ENCODE peak calls at places on chromosomes 7 and 10, in seven cellular contexts. Q is fibroblast of the aortic adventitia, B is suprapubic skin, S is nephron progenitor cell, C is GM13977, J is tibial artery, T is thyroid gland. M is an unnamed sample.

GRCh38 chr10:43220971-43221418 is 45.9 kb downstream of the RASGEF1A start:
- DNase-seq in Q (no peak), B (peak), S (no peak), C (no peak), J (peak), T (no peak), M (no peak)

GRCh38 chr10:112637901-112638300 is 190.9 kb downstream of the VTI1A start:
- DNase-seq in Q (no peak), B (no peak), S (no peak), C (no peak), J (no peak), T (peak), M (no peak)

GRCh38 chr10:84966708-84967441 is 638.5 kb downstream of the CCSER2 start:
- DNase-seq in Q (no peak), B (no peak), S (no peak), C (no peak), J (no peak), T (no peak), M (no peak)

GRCh38 chr7:46321556-46322205 is 400.6 kb upstream of the IGFBP3 start:
- DNase-seq in Q (peak), B (no peak), S (no peak), C (no peak), J (no peak), T (no peak), M (no peak)

GRCh38 chr7:87220026-87220733 is 648 bp upstream of the TMEM243 start:
- DNase-seq in Q (peak), B (peak), S (peak), C (peak), J (peak), T (peak), M (peak)

GRCh38 chr10:112221545-112221944 is 38.0 kb upstream of the GPAM start:
- DNase-seq in Q (peak), B (no peak), S (no peak), C (no peak), J (no peak), T (no peak), M (no peak)

GRCh38 chr10:113142601-113143000 is 192.6 kb downstream of the TCF7L2 start:
- DNase-seq in Q (no peak), B (no peak), S (no peak), C (no peak), J (no peak), T (no peak), M (no peak)

GRCh38 chr7:83936056-83936703 is 258.4 kb downstream of the SEMA3A start:
- DNase-seq in Q (peak), B (peak), S (peak), C (peak), J (peak), T (peak), M (no peak)

GRCh38 chr7:121960678-121961461 is 87.9 kb downstream of the PTPRZ1 start:
- DNase-seq in Q (peak), B (no peak), S (no peak), C (no peak), J (no peak), T (no peak), M (no peak)

GRCh38 chr7:90756366-90756765 is 160.2 kb downstream of the CDK14 start:
- DNase-seq in Q (no peak), B (no peak), S (no peak), C (no peak), J (no peak), T (no peak), M (no peak)

GRCh38 chr7:127587663-127588018 is 570 bp upstream of the ARF5 start:
- DNase-seq in Q (no peak), B (peak), S (peak), C (no peak), J (no peak), T (peak), M (no peak)

GRCh38 chr7:119329715-119330114 is 943.3 kb upstream of the KCND2 start:
- DNase-seq in Q (no peak), B (no peak), S (no peak), C (no peak), J (no peak), T (no peak), M (no peak)

GRCh38 chr10:94042001-94042813 is 48.5 kb downstream of the PLCE1 start:
- DNase-seq in Q (peak), B (no peak), S (no peak), C (no peak), J (no peak), T (no peak), M (no peak)

GRCh38 chr7:39700165-39700564 is 76.8 kb downstream of the RALA start:
- DNase-seq in Q (no peak), B (no peak), S (no peak), C (no peak), J (no peak), T (no peak), M (no peak)

GRCh38 chr7:18320971-18321567 is 174.5 kb upstream of the HDAC9 start:
- DNase-seq in Q (peak), B (no peak), S (no peak), C (peak), J (no peak), T (no peak), M (no peak)
- TF ChIP-seq CTCF in Q (peak), B (no peak), S (peak), C (peak), J (peak), T (peak), M (peak)

GRCh38 chr7:30366606-30367005 is 82.2 kb downstream of the ZNRF2 start:
- DNase-seq in Q (peak), B (no peak), S (no peak), C (no peak), J (no peak), T (no peak), M (no peak)
- TF ChIP-seq CTCF in Q (no peak), B (no peak), S (no peak), C (no peak), J (no peak), T (no peak), M (no peak)

GRCh38 chr10:86387221-86387794 is 20.7 kb upstream of the GRID1 start:
- DNase-seq in Q (no peak), B (no peak), S (no peak), C (peak), J (peak), T (no peak), M (no peak)
- TF ChIP-seq CTCF in Q (peak), B (no peak), S (no peak), C (peak), J (no peak), T (no peak), M (no peak)

GRCh38 chr10:96017227-96017687 is 26.1 kb upstream of the CCNJ start:
- DNase-seq in Q (peak), B (no peak), S (peak), C (peak), J (no peak), T (peak), M (no peak)
- TF ChIP-seq CTCF in Q (peak), B (no peak), S (peak), C (peak), J (peak), T (peak), M (peak)

GRCh38 chr10:12350167-12350872 is 973 bp downstream of the CAMK1D start:
- DNase-seq in Q (peak), B (peak), S (peak), C (peak), J (peak), T (peak), M (peak)

GRCh38 chr10:12348341-12348869 is 942 bp upstream of the CAMK1D start:
- DNase-seq in Q (no peak), B (peak), S (no peak), C (no peak), J (no peak), T (no peak), M (no peak)

GRCh38 chr10:12349628-12350166 is 350 bp downstream of the CAMK1D start:
- DNase-seq in Q (no peak), B (no peak), S (no peak), C (peak), J (no peak), T (no peak), M (no peak)

GRCh38 chr10:12350925-12351324 is 1.6 kb downstream of the CAMK1D start:
- DNase-seq in Q (no peak), B (no peak), S (no peak), C (no peak), J (no peak), T (no peak), M (no peak)

GRCh38 chr10:12348870-12349627 is at the start of gene CAMK1D:
- DNase-seq in Q (peak), B (peak), S (peak), C (peak), J (peak), T (peak), M (peak)
- TF ChIP-seq CTCF in Q (peak), B (no peak), S (no peak), C (peak), J (peak), T (peak), M (peak)

DNA sequence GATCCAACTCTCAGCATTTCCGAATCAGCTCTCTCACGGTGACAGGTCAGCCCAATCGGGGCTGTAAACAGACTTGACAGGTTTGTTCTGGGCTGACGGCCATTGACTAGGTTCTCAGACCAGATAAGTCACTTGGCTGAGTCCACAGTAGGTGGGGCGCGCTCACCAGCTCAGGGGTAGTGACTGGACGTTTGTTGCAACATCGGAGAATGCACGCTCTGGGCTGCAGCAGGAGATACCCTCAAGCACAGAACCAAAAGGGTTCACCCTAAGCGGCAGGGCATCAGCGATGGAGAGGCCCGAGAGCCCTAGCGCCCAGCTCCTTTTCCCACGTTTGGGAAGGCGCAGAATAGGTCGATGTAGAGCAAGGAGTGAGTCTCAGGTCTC is 1.8 kb downstream of the KLLN start:
- DNase-seq in Q (peak), B (peak), S (peak), C (peak), J (peak), T (peak), M (peak)
- TF ChIP-seq CTCF in Q (no peak), B (no peak), S (no peak), C (peak), J (peak), T (peak), M (no peak)

DNA sequence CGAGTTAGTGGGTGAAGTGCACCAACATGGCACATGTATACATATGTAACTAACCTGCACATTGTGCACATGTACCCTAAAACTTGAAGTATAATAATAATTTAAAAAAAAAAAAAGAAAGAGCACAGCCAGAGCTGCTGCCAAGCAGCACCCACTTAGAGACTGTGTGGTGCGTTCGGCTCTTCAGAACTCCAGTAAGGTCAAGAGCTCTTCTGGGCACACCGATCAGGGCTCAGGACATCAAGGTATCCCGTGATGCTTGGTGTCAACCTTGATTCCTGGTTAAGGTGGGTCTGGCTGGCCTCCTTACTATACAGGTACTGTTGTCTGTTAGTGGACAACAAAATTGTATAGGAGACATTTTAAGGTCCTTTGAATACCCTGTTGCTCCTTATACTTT is 385.7 kb upstream of the AKR1E2 start:
- DNase-seq in Q (no peak), B (no peak), S (no peak), C (no peak), J (no peak), T (peak), M (no peak)
- TF ChIP-seq CTCF in Q (no peak), B (no peak), S (no peak), C (no peak), J (no peak), T (no peak), M (no peak)

GRCh38 chr7:31764457-31764856 is 77.4 kb downstream of the PPP1R17 start:
- DNase-seq in Q (no peak), B (no peak), S (no peak), C (no peak), J (no peak), T (no peak), M (no peak)

GRCh38 chr7:31761646-31762045 is 74.6 kb downstream of the PPP1R17 start:
- DNase-seq in Q (no peak), B (no peak), S (no peak), C (no peak), J (no peak), T (peak), M (no peak)

GRCh38 chr7:31767686-31768358 is 80.8 kb downstream of the PPP1R17 start:
- DNase-seq in Q (no peak), B (no peak), S (no peak), C (no peak), J (no peak), T (no peak), M (no peak)

GRCh38 chr7:31758770-31759169 is 71.8 kb downstream of the PPP1R17 start:
- DNase-seq in Q (no peak), B (no peak), S (no peak), C (no peak), J (no peak), T (no peak), M (no peak)

DNA sequence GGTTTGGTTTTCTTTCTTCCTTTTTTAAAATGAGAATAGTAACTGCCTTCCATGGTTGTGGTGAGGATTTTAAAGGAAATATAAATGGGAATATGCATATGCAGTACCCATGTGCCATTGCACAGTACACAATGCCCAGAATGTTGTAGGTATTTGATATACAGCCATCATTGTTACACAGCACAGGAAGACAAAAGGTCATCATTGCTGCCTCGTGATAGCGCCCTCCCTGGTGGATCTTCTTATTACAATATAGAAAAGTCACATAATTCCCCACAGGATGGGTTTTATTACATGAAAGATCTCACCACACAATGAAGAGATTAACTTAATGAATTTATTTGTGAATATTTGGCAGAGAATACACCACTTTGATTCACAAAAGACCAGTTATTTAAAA is 76.5 kb downstream of the PPP1R17 start:
- DNase-seq in Q (no peak), B (no peak), S (no peak), C (no peak), J (no peak), T (no peak), M (no peak)
- TF ChIP-seq CTCF in Q (peak), B (no peak), S (peak), C (peak), J (no peak), T (no peak), M (no peak)

DNA sequence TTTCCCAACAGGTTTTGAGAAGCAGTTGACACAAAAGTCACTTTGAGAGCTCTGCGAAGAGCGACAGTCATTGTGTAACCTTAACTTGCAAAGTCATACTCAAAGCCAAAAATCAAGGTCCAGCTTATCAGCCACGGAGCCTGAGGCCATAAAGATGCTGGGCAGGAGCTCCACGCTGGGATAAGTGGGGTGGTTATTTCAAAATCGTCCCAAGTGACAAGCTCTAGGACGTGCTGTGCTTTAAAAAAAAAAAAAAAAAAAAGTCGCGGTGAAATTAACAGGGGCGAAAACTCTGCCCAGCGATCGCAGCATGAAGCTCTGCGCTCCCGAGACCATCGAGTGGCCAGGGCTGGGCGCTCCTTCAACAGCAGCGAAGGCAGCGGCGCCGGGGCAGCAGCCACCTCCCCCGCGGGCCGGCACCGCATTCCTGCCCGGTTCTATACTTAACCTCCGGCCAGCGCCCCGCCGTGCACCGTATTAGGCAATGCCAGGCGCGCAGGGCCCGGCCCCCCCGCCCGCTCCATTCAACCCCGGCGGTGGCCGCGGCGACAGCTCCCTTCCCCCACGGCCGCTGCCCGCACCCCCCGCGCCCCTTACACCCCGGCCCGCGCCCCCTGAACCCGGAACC is 657 bp downstream of the HACD1 start:
- DNase-seq in Q (peak), B (peak), S (peak), C (peak), J (peak), T (peak), M (peak)
- TF ChIP-seq CTCF in Q (no peak), B (no peak), S (no peak), C (no peak), J (no peak), T (no peak), M (no peak)